ENCODE peak calls at places on chromosomes 12 and 14, in four cellular contexts. P, B, V and Q are unnamed samples.

GRCh38 chr12:59070534-59070933 is 150.2 kb upstream of the LRIG3 start:
- DNase-seq in B (no peak), V (no peak), P (no peak), Q (no peak)

GRCh38 chr12:45477526-45477925 is 252.0 kb upstream of the ARID2 start:
- DNase-seq in P (no peak), B (no peak), V (no peak), Q (no peak)

GRCh38 chr12:95986635-95987535 is 9.3 kb downstream of the HAL start:
- DNase-seq in B (no peak), P (no peak), V (no peak), Q (no peak)

GRCh38 chr12:123253606-123254459 is 17.8 kb downstream of the CDK2AP1 start:
- DNase-seq in V (no peak), B (no peak), P (no peak), Q (no peak)

GRCh38 chr14:50784683-50785505 is 46.1 kb downstream of the NIN start:
- DNase-seq in B (no peak), V (no peak), P (no peak), Q (no peak)

GRCh38 chr14:58944226-58944769 is 244.2 kb upstream of the DAAM1 start:
- DNase-seq in P (no peak), B (no peak), V (no peak), Q (no peak)

GRCh38 chr12:51823875-51824565 is 24.5 kb downstream of the FIGNL2 start:
- DNase-seq in B (no peak), P (no peak), V (no peak), Q (no peak)

GRCh38 chr12:78062781-78063180 is 232.1 kb downstream of the NAV3 start:
- DNase-seq in P (no peak), V (no peak), B (no peak), Q (no peak)

GRCh38 chr14:69261761-69262331 is 1.9 kb downstream of the GALNT16 start:
- DNase-seq in B (no peak), V (no peak), P (no peak), Q (no peak)

GRCh38 chr12:62834406-62834805 is 100.5 kb downstream of the PPM1H start:
- DNase-seq in V (no peak), P (no peak), B (no peak), Q (no peak)

GRCh38 chr14:106378191-106378590 is 851.8 kb downstream of the TMEM121 start:
- DNase-seq in B (no peak), V (no peak), P (peak), Q (no peak)

GRCh38 chr12:121214171-121214777 is 4.3 kb downstream of the P2RX4 start:
- DNase-seq in B (peak), P (peak), V (no peak), Q (no peak)

GRCh38 chr14:104205781-104206180 is 67.4 kb downstream of the KIF26A start:
- DNase-seq in P (no peak), B (no peak), V (no peak), Q (no peak)

GRCh38 chr12:108185002-108185401 is 55.9 kb downstream of the WSCD2 start:
- DNase-seq in B (no peak), V (no peak), P (no peak), Q (no peak)

GRCh38 chr12:14775652-14776020 is 27.6 kb downstream of the WBP11 start:
- DNase-seq in B (no peak), P (no peak), V (no peak), Q (no peak)

GRCh38 chr12:45431153-45431552 is 215.3 kb downstream of the ANO6 start:
- DNase-seq in B (no peak), V (no peak), P (no peak), Q (no peak)

GRCh38 chr14:91742956-91743653 is 11.2 kb upstream of the CATSPERB start:
- DNase-seq in V (no peak), B (no peak), P (no peak), Q (no peak)

GRCh38 chr14:91745329-91745728 is 13.4 kb upstream of the CATSPERB start:
- DNase-seq in V (no peak), P (no peak), B (no peak), Q (no peak)

GRCh38 chr14:91748049-91748448 is 16.2 kb upstream of the CATSPERB start:
- DNase-seq in P (no peak), B (no peak), V (no peak), Q (no peak)

GRCh38 chr14:91749857-91750256 is 18.0 kb upstream of the CATSPERB start:
- DNase-seq in V (no peak), B (no peak), P (no peak), Q (no peak)

DNA sequence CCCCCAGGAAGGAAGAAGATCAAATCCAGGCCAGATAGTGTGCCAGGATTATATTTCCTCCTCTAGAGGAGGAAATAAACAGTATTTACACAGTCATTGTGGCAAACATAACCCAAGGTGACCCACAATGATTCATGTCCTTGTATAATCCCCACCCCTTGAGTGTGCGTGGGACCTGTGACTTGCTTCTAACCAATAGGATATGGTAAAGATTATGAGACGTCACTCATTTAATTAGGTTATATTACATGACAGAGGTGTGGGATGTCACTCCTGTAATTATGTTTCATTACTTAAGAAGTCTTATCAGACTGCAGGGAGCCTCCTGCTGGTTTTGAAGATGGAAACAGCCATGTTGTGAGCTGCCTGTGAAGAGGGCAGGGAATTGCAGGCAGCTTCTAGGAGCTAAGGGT is 12.2 kb upstream of the CATSPERB start:
- DNase-seq in V (no peak), B (no peak), P (no peak), Q (no peak)
- TF ChIP-seq SPI1 in V (no peak), B (no peak), P (no peak), Q (no peak)

GRCh38 chr12:47782372-47782770 is 9.3 kb downstream of the SLC48A1 start:
- DNase-seq in V (no peak), P (no peak), B (no peak), Q (no peak)
- TF ChIP-seq POLR2AphosphoS5 in V (no peak), P (no peak), B (no peak), Q (no peak)

GRCh38 chr14:74924061-74924460 is 1.0 kb upstream of the RPS6KL1 start:
- DNase-seq in B (no peak), V (no peak), P (no peak), Q (no peak)

GRCh38 chr14:74921053-74921620 is 1.9 kb downstream of the RPS6KL1 start:
- DNase-seq in V (no peak), B (no peak), P (no peak), Q (no peak)

GRCh38 chr14:74920281-74920680 is 2.8 kb downstream of the RPS6KL1 start:
- DNase-seq in P (no peak), B (no peak), V (no peak), Q (no peak)

GRCh38 chr14:74922752-74923401 is at the start of gene RPS6KL1:
- DNase-seq in B (peak), V (no peak), P (peak), Q (peak)

DNA sequence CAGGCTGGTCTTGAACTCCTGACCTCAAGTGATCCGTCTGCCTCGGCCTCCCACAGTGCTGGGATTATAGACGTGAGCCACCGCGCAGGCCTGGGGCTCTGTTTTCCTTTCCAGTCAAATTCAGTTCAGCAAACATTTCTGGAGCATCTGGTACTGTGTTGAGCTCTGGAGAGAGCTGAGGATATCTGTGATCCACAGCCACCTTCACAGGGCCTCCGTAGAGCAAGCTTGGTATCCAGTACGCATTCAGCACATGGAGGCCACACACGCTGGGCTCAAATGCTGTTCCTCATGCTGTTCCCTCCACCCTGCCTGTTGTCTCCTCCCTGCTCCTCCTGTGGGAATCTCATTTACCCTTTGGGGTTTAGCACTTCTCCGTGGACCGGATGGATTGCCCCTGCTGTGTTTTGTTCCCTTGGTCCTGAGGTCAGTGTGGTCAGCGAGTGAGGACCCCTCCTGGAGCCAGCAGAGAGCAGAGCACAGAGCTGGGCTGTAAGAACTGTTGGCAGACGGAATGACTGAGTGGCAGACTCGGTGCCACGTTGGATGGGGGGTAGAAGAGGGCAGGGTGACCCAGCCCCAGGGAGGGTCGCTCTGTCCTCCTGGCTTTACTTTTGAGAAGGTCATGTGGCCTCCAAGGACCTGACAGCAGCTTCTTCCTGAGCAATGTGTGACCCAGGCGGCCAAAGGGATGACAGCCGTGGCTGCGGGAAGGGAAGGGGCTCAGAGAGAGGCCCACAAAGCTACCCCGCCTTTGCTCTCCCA is 891 bp downstream of the RPS6KL1 start:
- DNase-seq in V (no peak), P (no peak), B (no peak), Q (no peak)
- TF ChIP-seq SPI1 in V (no peak), P (no peak), B (no peak), Q (no peak)

GRCh38 chr12:130871286-130872178 is at the start of gene RAN:
- DNase-seq in P (peak), V (peak), B (peak), Q (peak)

GRCh38 chr12:130873825-130874224 is 2.0 kb downstream of the RAN start:
- DNase-seq in B (peak), P (no peak), V (no peak), Q (no peak)

GRCh38 chr12:130870442-130871285 is 1.2 kb upstream of the RAN start:
- DNase-seq in B (peak), V (peak), P (peak), Q (peak)

GRCh38 chr12:130873106-130873795 is 1.4 kb downstream of the RAN start:
- DNase-seq in B (peak), V (no peak), P (no peak), Q (no peak)

DNA sequence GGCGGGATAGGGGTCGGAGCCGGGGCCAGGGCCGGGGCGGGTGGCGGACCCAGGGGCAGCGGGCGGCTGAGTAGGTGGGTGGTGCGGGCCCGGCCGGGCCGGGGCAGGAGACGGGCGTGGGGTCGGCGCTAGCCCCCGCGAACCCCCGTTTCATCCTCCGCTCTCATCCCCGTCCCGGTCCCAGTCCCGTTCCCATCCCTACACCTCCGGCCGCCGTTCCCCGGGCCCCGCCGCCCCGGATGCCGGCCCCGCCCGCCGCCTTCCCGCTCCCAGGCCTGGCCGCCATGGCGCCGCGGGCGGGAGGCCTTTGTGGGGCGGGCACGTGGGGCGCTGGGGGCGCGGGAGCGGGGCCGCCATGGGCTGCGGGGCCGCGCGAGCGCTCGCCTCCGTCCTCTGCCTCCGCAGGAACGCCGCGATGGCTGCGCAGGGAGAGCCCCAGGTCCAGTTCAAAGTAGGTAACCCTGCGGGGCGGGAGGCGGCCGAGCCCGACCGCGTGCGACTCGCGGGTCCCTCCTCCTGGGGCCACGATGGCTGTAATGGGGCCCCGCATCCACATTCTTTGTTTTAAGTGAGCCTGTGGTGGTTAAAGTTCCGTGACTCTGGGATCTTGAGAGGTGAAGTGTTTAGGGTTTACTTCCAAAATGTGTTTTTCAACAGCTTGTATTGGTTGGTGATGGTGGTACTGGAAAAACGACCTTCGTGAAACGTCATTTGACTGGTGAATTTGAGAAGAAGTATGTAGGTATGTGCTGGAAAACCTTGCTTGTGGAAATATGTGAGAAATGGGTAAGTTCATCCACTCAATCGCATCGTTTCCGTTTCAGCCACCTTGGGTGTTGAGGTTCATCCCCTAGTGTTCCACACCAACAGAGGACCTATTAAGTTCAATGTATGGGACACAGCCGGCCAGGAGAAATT is 572 bp downstream of the RAN start:
- DNase-seq in V (no peak), P (peak), B (no peak), Q (peak)
- TF ChIP-seq POLR2AphosphoS5 in V (peak), P (no peak), B (peak), Q (no peak)

DNA sequence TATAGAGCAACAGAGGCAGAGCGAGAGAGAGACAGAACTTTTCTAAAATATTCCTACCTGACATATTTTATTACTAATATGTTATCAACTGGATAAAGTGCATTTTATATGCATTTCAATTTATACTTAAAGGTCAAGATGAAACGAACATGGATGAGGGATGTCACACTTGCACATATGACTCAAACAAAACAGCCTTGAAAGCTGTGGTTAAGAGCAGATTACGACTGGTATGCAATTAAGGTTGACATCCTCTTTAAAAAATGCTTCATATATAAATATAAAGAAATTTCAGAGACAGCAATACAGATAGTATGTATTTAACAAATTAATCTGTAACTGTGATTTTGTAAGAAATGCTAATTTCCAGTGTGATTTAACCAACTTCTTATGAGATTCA is 52.5 kb downstream of the LMO3 start:
- DNase-seq in P (no peak), B (no peak), V (no peak), Q (no peak)
- TF ChIP-seq SPI1 in P (no peak), B (no peak), V (no peak), Q (no peak)

GRCh38 chr12:93376436-93377251 is 1.1 kb upstream of the NUDT4 start:
- DNase-seq in B (no peak), P (no peak), V (no peak), Q (no peak)
- TF ChIP-seq POLR2AphosphoS5 in B (no peak), P (no peak), V (peak), Q (no peak)